ENCODE peak calls at places on chromosomes 4 and X, in ten cellular contexts. W is GM12878, V is K562, T is ovary, L is upper lobe of left lung, S is sigmoid colon, F is HepG2, Z is SK-N-SH, H is A549, Q is H1. B is an unnamed sample.

GRCh38 chr4:186808635-186809018 is 85.0 kb upstream of the FAT1 start:
- DNase-seq in W (no peak), V (no peak), T (no peak), L (no peak), S (no peak), F (no peak), Z (no peak), H (no peak), Q (no peak), B (no peak)

GRCh38 chr4:109730294-109731051 is 603 bp upstream of the PLA2G12A start:
- DNase-seq in W (peak), V (peak), T (peak), L (peak), S (peak), F (no peak), Z (peak), H (peak), Q (peak), B (no peak)

GRCh38 chrX:20374866-20375530 is 108.3 kb upstream of the RPS6KA3 start:
- DNase-seq in W (no peak), V (no peak), T (no peak), L (no peak), S (no peak), F (peak), Z (no peak), H (no peak), Q (no peak), B (no peak)

GRCh38 chrX:150429577-150429976 is 66.5 kb downstream of the MAMLD1 start:
- DNase-seq in W (no peak), V (no peak), T (no peak), L (no peak), S (no peak), F (no peak), Z (no peak), H (peak), Q (no peak), B (no peak)

GRCh38 chrX:154027003-154027402 is 7.3 kb upstream of the IRAK1 start:
- DNase-seq in W (no peak), V (no peak), T (no peak), L (no peak), S (no peak), F (no peak), Z (no peak), H (no peak), Q (no peak), B (no peak)

GRCh38 chr4:906311-907102 is 25.6 kb downstream of the GAK start:
- DNase-seq in W (no peak), V (no peak), T (no peak), L (no peak), S (no peak), F (no peak), Z (no peak), H (no peak), Q (no peak), B (no peak)

GRCh38 chr4:6198278-6198677 is 2.1 kb downstream of the JAKMIP1 start:
- DNase-seq in W (no peak), V (no peak), T (no peak), L (no peak), S (peak), F (no peak), Z (no peak), H (no peak), Q (no peak), B (no peak)

GRCh38 chr4:139454111-139454600 is at the start of gene RAB33B:
- DNase-seq in W (no peak), V (peak), T (no peak), L (no peak), S (no peak), F (no peak), Z (no peak), H (no peak), Q (no peak), B (peak)

GRCh38 chr4:8538703-8539567 is 41.3 kb upstream of the GPR78 start:
- DNase-seq in W (no peak), V (no peak), T (no peak), L (no peak), S (no peak), F (peak), Z (no peak), H (peak), Q (no peak), B (no peak)

GRCh38 chr4:16916719-16917337 is 18.4 kb upstream of the LDB2 start:
- DNase-seq in W (peak), V (peak), T (no peak), L (no peak), S (no peak), F (peak), Z (peak), H (peak), Q (peak), B (peak)

GRCh38 chrX:19344661-19345060 is 934 bp downstream of the PDHA1 start:
- DNase-seq in W (no peak), V (no peak), T (no peak), L (no peak), S (no peak), F (no peak), Z (no peak), H (no peak), Q (no peak), B (no peak)

GRCh38 chr4:10684631-10685030 is at the start of gene CLNK:
- DNase-seq in W (peak), V (no peak), T (no peak), L (no peak), S (no peak), F (no peak), Z (no peak), H (no peak), Q (no peak), B (no peak)

GRCh38 chrX:153938226-153938786 is 3.5 kb upstream of the NAA10 start:
- DNase-seq in W (no peak), V (no peak), T (no peak), L (no peak), S (no peak), F (no peak), Z (no peak), H (no peak), Q (no peak), B (no peak)

GRCh38 chrX:20595928-20596550 is 329.3 kb upstream of the RPS6KA3 start:
- DNase-seq in W (no peak), V (no peak), T (no peak), L (no peak), S (no peak), F (no peak), Z (no peak), H (no peak), Q (no peak), B (no peak)

GRCh38 chr4:2924765-2925301 is 38.4 kb downstream of the NOP14 start:
- DNase-seq in W (no peak), V (no peak), T (no peak), L (no peak), S (no peak), F (no peak), Z (no peak), H (no peak), Q (no peak), B (no peak)
- H3K27ac ChIP-seq in W (no peak), V (no peak), T (no peak), L (peak), S (no peak), F (no peak), Z (no peak), H (no peak), Q (no peak), B (no peak)

DNA sequence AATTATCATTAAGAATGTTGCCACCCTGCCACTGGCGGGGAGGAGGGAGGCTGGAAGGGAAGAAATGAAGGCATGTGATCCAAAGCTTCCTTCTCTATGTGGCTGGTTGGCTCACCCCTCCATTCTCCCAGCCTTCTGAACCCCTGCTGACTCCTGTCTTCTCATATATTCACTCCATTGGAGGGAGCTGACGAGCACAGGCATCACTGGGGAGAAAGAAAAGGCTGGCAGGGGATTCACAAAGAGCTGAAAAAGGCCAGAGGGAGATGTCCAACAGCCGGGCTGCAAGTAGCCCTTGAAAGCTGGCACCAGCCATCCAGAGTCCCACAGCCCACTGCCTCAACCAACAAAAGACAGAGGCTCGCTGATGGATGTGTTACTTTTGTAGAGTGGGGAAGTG is 495.5 kb downstream of the BCOR start:
- DNase-seq in W (no peak), V (no peak), T (no peak), L (no peak), S (no peak), F (no peak), Z (no peak), H (no peak), Q (no peak), B (no peak)
- TF ChIP-seq EP300 in W (no peak), V (no peak), T (no peak), L (no peak), S (no peak), F (no peak), Z (no peak), H (no peak), Q (no peak), B (no peak)

GRCh38 chr4:81844717-81845116 is 373.0 kb upstream of the RASGEF1B start:
- DNase-seq in W (peak), V (peak), T (peak), L (no peak), S (peak), F (peak), Z (peak), H (peak), Q (peak), B (peak)
- H3K27ac ChIP-seq in W (no peak), V (no peak), T (no peak), L (no peak), S (no peak), F (no peak), Z (no peak), H (no peak), Q (no peak), B (no peak)

GRCh38 chr4:188691811-188692210 is 552.6 kb downstream of the TRIML1 start:
- DNase-seq in W (no peak), V (no peak), T (no peak), L (no peak), S (no peak), F (no peak), Z (no peak), H (peak), Q (no peak), B (no peak)
- TF ChIP-seq EP300 in W (no peak), V (no peak), T (no peak), L (no peak), S (no peak), F (no peak), Z (no peak), H (no peak), Q (no peak), B (no peak)

DNA sequence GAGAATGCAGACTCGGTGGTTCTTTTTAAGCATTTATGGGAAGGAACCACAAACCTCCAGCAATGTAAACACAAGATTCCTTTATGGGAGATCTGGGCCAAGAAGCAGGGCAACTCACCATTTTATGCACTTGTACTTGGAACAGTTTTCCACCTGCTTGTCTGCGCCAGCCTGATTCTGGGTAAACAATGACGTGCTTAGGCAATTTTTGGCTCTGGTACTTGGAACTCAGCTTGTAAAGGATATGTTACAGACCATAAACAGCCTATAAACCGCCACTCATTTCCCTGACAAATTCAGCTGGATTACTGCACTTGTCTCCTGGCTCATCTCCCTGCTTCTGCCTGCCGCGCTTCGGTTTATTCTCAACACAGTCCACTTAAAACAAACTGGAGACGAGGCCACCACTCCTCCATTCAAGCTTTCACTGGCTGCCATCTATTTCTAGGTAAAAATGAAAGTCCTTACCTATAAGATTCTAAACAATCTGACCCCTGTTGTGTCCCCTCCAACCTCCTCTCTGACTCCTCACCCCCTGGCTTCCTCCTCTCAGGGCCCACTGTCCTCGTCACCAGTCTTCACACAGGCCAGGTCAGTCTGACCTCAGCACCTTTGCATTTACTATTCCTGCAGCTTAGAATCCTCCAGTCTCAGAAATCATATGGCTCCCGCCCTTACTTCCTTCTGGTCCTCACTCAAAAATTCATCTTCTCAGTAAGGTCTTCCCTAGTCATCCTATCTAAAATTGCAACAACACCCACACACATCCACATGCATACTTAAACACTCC is 205.9 kb upstream of the GALNT7 start:
- DNase-seq in W (no peak), V (no peak), T (no peak), L (no peak), S (peak), F (no peak), Z (no peak), H (peak), Q (no peak), B (no peak)
- H3K27ac ChIP-seq in W (no peak), V (no peak), T (no peak), L (no peak), S (peak), F (no peak), Z (no peak), H (peak), Q (no peak), B (no peak)

GRCh38 chr4:70994387-70995099 is 1.1 kb downstream of the DCK start:
- DNase-seq in W (no peak), V (no peak), T (no peak), L (no peak), S (no peak), F (no peak), Z (no peak), H (no peak), Q (no peak), B (no peak)

GRCh38 chr4:70994069-70994366 is 569 bp downstream of the DCK start:
- DNase-seq in W (no peak), V (peak), T (no peak), L (no peak), S (no peak), F (peak), Z (no peak), H (no peak), Q (no peak), B (no peak)

GRCh38 chr4:70993181-70994068 is at the start of gene DCK:
- DNase-seq in W (no peak), V (peak), T (peak), L (peak), S (peak), F (peak), Z (peak), H (peak), Q (peak), B (peak)

GRCh38 chr4:70997068-70997467 is 3.6 kb downstream of the DCK start:
- DNase-seq in W (no peak), V (no peak), T (no peak), L (no peak), S (no peak), F (no peak), Z (no peak), H (no peak), Q (no peak), B (no peak)

DNA sequence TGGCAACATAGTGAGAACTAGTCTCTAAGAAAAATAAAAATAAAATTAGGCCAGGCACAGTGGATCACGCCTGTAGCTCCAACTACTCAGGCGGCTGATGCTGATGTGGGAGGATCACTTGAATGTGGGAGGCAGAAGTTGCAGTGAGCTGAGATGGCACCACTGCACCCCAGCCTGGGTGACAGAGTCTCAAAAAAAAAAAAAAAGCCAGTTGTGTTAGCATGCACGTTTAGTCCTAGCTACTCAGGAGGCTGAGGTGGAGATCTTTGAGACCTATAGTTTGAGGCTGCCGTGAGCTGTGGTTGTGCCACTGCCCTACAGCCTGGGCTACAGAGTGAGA is 2.5 kb downstream of the DCK start:
- DNase-seq in W (no peak), V (no peak), T (no peak), L (no peak), S (no peak), F (no peak), Z (no peak), H (no peak), Q (no peak), B (no peak)
- TF ChIP-seq EP300 in W (no peak), V (no peak), T (no peak), L (no peak), S (no peak), F (no peak), Z (no peak), H (no peak), Q (no peak), B (no peak)

DNA sequence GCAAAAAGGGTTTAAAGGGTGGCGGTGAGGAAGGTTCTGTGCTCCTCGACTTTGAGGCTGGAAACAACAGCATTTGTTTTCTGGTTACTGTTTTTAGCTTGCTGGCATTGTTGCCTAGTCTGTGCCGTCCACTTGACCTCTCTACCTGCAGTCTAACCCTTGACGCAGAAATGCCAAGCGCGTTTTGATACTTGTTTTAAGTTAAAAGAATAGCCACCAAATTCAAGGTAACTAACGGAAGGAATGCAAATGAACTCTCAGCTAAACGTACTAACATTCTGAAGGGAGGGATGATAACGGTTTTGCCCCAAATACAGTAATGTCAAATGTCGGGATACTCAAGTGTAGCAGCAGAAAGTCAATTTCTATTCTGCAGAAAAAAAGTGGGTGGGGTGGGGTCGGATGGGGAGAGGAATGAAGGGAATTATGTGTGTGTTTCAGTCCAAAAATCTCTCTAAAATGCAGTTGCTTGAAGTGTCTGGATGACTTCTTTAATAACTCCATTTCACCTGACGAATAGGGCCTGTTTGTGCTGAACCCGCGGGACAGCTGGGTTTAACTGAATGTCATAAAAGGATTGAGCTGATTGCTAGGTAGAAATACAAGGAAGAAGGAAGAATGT is 3.4 kb upstream of the NKX6-1 start:
- DNase-seq in W (no peak), V (no peak), T (no peak), L (no peak), S (no peak), F (no peak), Z (no peak), H (no peak), Q (no peak), B (no peak)
- H3K27ac ChIP-seq in W (no peak), V (no peak), T (no peak), L (no peak), S (no peak), F (no peak), Z (no peak), H (no peak), Q (no peak), B (no peak)

GRCh38 chr4:41712413-41712812 is 36.1 kb downstream of the PHOX2B start:
- DNase-seq in W (no peak), V (no peak), T (no peak), L (no peak), S (no peak), F (no peak), Z (no peak), H (no peak), Q (no peak), B (no peak)

GRCh38 chr4:41714601-41715000 is 33.9 kb downstream of the PHOX2B start:
- DNase-seq in W (no peak), V (no peak), T (no peak), L (no peak), S (no peak), F (no peak), Z (no peak), H (no peak), Q (no peak), B (no peak)

GRCh38 chr4:41715155-41715554 is 33.4 kb downstream of the PHOX2B start:
- DNase-seq in W (no peak), V (no peak), T (no peak), L (no peak), S (no peak), F (no peak), Z (no peak), H (no peak), Q (no peak), B (no peak)

GRCh38 chr4:41713768-41714167 is 34.8 kb downstream of the PHOX2B start:
- DNase-seq in W (no peak), V (no peak), T (no peak), L (no peak), S (no peak), F (no peak), Z (no peak), H (no peak), Q (no peak), B (no peak)

GRCh38 chr4:41709844-41710481 is 38.6 kb downstream of the PHOX2B start:
- DNase-seq in W (no peak), V (no peak), T (no peak), L (no peak), S (no peak), F (no peak), Z (no peak), H (peak), Q (no peak), B (no peak)
- TF ChIP-seq EP300 in W (no peak), V (no peak), T (no peak), L (no peak), S (no peak), F (no peak), Z (no peak), H (no peak), Q (no peak), B (no peak)

GRCh38 chrX:8845060-8845459 is 43.9 kb upstream of the FAM9A start:
- DNase-seq in W (no peak), V (no peak), T (no peak), L (no peak), S (no peak), F (no peak), Z (no peak), H (peak), Q (no peak), B (no peak)
- H3K27ac ChIP-seq in W (no peak), V (no peak), T (no peak), L (no peak), S (no peak), F (no peak), Z (no peak), H (peak), Q (no peak), B (no peak)